ENCODE peak calls at places on chromosomes 13 and 19, in five cellular contexts. S is H1, U is WTC11, Z is HepG2, R is HCT116. T is an unnamed sample.

GRCh38 chr19:50549927-50550593 is 18.2 kb downstream of the LRRC4B start:
- DNase-seq in R (no peak), Z (no peak), U (no peak), S (no peak), T (no peak)

GRCh38 chr19:51375504-51376221 is 3.2 kb upstream of the NKG7 start:
- DNase-seq in S (no peak), Z (no peak), R (no peak), U (no peak), T (no peak)

GRCh38 chr19:7847664-7848063 is 17.6 kb downstream of the EVI5L start:
- DNase-seq in Z (no peak), S (no peak), U (no peak), R (no peak), T (no peak)

GRCh38 chr13:45482571-45483173 is 17.9 kb downstream of the COG3 start:
- DNase-seq in Z (no peak), U (no peak), R (no peak), S (no peak), T (no peak)

GRCh38 chr19:50333737-50334617 is 4.8 kb upstream of the KCNC3 start:
- DNase-seq in S (peak; percentile 94), Z (no peak), R (no peak), U (peak; percentile 77), T (peak; percentile 99)

GRCh38 chr19:15123900-15124299 is 16.7 kb downstream of the SYDE1 start:
- DNase-seq in Z (no peak), U (no peak), R (no peak), S (no peak), T (no peak)

GRCh38 chr19:51342631-51343569 is 961 bp upstream of the VSIG10L start:
- DNase-seq in U (no peak), S (no peak), Z (no peak), R (no peak), T (no peak)

GRCh38 chr13:48908381-48909087 is 67.2 kb upstream of the FNDC3A start:
- DNase-seq in U (no peak), R (no peak), Z (no peak), S (no peak), T (peak; percentile 56)

GRCh38 chr13:97125810-97126738 is 96.1 kb upstream of the MBNL2 start:
- DNase-seq in Z (no peak), S (no peak), U (no peak), R (no peak), T (no peak)

GRCh38 chr19:58024661-58025060 is 9.2 kb upstream of the ZSCAN1 start:
- DNase-seq in U (no peak), R (no peak), Z (no peak), S (no peak), T (no peak)

GRCh38 chr19:35044317-35045117 is 3.0 kb downstream of the HPN start:
- DNase-seq in Z (peak; percentile 28), S (peak; percentile 95), R (no peak), U (peak; percentile 83), T (peak; percentile 76)

DNA sequence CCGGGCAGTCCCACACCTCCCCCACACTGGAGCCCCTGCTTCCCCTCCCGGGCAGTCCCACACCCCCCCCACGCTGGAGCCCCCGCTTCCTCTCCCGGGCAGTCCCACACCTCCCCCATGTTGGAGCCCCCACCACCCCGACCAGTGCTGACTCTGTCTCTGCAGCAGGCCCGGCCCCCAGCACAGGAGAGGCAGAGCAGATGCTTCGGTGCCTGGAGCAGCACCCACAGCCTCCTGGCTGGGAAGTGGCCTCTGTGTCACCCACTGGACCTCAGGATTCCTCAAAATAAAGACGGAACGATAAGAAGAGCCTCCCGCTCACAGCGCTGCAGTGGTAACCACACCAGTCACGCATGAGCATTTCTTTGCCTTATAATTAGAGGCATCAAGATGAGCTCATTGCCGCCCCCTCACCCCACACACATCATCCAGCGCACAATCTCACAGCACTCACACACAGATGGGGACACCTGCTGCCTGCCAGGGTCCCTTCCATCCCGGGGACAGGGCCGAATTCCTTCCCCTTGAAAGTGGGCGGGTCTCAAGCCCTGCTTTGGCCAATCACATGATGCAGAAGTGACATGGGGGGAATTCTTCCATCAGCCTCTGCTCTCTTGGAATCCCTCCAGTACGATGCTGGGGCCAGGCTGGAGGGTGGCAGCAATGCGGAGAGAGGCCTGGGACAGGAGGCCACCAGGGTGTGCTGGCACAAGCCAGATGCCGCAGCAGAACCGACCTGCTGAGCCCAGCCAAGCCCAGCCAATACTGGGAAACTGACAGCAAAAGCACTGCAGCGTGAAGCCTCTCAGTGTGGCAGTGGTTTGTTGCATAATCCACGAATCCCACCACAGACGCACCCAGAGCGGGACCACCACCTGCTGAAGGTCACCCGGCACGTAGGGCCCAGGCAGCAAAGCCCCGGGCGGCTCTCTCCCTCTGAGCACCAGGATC is 16.1 kb downstream of the PIP5K1C start:
- DNase-seq in S (no peak), Z (no peak), U (no peak), R (no peak), T (no peak)
- TF ChIP-seq MAX in S (no peak), Z (no peak), U (no peak), R (no peak), T (no peak)

GRCh38 chr13:46687810-46688209 is 109.2 kb downstream of the ESD start:
- DNase-seq in R (peak; percentile 3), Z (peak; percentile 80), S (no peak), U (no peak), T (peak; percentile 25)
- TF ChIP-seq MAX in R (peak; percentile 65), Z (peak; percentile 86), S (peak; percentile 86), U (no peak), T (peak; percentile 77)

DNA sequence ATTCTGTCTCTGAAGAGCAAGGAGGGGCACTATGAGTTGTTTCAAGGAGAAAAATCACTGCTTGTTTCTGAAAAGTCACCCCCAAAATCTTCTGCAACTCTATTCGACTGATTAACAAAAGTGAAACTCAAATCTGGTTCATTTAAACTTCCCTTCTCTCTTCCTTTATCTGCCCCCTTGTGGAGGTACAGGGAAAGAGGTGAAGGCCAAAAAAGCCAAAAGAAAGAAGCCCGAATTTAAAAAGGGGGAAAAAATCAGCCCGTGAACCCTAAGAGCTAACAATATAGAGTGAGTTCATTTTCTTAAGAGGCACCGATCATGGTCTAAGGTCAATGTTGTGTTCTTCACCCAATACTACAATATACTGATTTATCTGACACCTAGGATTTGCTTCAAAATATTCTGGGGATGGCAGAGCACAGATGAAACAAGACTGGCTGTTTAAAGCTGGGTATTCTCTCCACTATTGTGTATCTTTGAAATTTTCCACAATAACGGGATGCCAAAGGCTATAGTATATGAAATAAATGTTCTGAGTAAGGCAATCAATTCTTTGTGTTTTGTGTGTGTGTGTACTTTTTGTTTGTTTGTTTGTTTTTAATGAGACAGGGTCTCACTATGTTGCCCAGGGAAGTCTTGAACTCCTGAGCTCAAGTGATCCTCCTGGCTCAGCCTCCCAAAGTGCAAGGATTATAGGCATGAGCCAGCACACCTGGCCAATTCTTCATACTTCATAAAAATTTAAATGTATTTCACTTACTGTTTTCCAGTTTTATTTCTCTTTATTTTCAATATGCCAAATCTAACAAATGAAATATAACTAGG is 55.0 kb upstream of the EEF1AKMT1 start:
- DNase-seq in U (no peak), R (peak; percentile 26), Z (peak; percentile 38), S (no peak), T (peak; percentile 40)
- TF ChIP-seq MAX in U (no peak), R (no peak), Z (no peak), S (no peak), T (no peak)

GRCh38 chr13:98976941-98977340 is 923 bp downstream of the DOCK9 start:
- DNase-seq in S (no peak), R (no peak), U (no peak), Z (no peak), T (no peak)
- TF ChIP-seq MAX in S (no peak), R (no peak), U (no peak), Z (no peak), T (no peak)

DNA sequence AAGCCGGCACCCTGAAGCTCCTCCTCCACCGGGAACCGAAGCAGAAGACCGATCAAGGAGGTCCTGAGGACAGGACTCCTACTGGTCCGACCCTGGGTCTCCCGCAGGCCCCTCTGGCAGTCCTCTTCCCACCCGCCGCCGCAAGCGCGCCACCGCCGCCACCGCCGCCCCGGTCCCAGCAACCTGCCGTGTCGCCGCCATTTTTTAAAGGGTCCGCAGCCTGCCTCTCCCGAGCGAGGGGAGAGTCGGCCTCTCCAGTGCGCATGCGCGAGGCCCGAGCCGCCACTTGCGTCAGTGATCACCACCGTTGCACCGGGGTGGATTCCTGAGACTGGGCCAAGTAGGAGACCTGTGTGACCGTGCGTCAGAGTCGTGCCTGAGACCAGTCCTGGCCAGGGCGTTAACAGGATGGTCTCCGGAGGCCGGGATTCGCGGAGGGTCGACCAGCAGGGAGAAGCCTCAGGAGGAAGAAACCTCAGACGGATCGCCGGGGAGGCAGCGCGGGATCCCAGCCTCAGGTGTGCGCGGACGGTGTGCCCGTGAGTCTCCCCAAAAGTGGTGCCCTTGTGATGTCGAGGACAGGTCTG is 51.6 kb downstream of the ZNF146 start:
- DNase-seq in U (no peak), R (no peak), Z (no peak), S (no peak), T (no peak)
- TF ChIP-seq MAX in U (no peak), R (no peak), Z (no peak), S (no peak), T (no peak)

GRCh38 chr19:55406869-55407624 is 541 bp downstream of the UBE2S start:
- DNase-seq in R (no peak), U (no peak), S (no peak), Z (no peak), T (no peak)
- TF ChIP-seq MAX in R (no peak), U (no peak), S (no peak), Z (no peak), T (peak; percentile 26)

GRCh38 chr13:30744056-30744684 is 8.8 kb downstream of the ALOX5AP start:
- DNase-seq in U (no peak), Z (peak; percentile 54), S (no peak), R (peak; percentile 19), T (peak; percentile 35)
- TF ChIP-seq MAX in U (no peak), Z (no peak), S (no peak), R (no peak), T (no peak)

GRCh38 chr13:33728271-33729037 is 89.5 kb upstream of the RFC3 start:
- DNase-seq in Z (no peak), R (no peak), U (no peak), S (no peak), T (no peak)
- TF ChIP-seq MAX in Z (no peak), R (no peak), U (no peak), S (no peak), T (no peak)

GRCh38 chr13:70505809-70506208 is 397.6 kb upstream of the KLHL1 start:
- DNase-seq in R (no peak), U (no peak), S (no peak), Z (no peak), T (no peak)

GRCh38 chr13:70502944-70503343 is 394.7 kb upstream of the KLHL1 start:
- DNase-seq in U (no peak), S (no peak), R (no peak), Z (no peak), T (no peak)
- TF ChIP-seq MAX in U (no peak), S (no peak), R (no peak), Z (no peak), T (no peak)

GRCh38 chr13:77717508-77717907 is 20.0 kb downstream of the SLAIN1 start:
- DNase-seq in R (no peak), Z (no peak), S (no peak), U (no peak), T (no peak)

GRCh38 chr13:77714119-77714755 is 16.8 kb downstream of the SLAIN1 start:
- DNase-seq in Z (no peak), S (no peak), R (no peak), U (no peak), T (no peak)

GRCh38 chr13:77715233-77715891 is 17.9 kb downstream of the SLAIN1 start:
- DNase-seq in R (no peak), Z (no peak), S (no peak), U (no peak), T (no peak)

GRCh38 chr13:77720988-77721387 is 23.5 kb downstream of the SLAIN1 start:
- DNase-seq in R (no peak), S (no peak), Z (no peak), U (no peak), T (no peak)

GRCh38 chr13:77719128-77719527 is 21.6 kb downstream of the SLAIN1 start:
- DNase-seq in U (no peak), Z (no peak), S (no peak), R (no peak), T (no peak)
- TF ChIP-seq MAX in U (no peak), Z (no peak), S (no peak), R (no peak), T (no peak)